ENCODE peak calls at places on chromosomes 16 and 17, in five cellular contexts. O is AG10803; Q is CD4-positive, alpha-beta T cell; E is HepG2; R is colonic mucosa. V is an unnamed sample.

GRCh38 chr17:75065562-75066151 is 18.6 kb downstream of the KCTD2 start:
- DNase-seq in R (no peak), O (peak), Q (no peak), E (no peak), V (no peak)

GRCh38 chr17:58541249-58541648 is 26.8 kb upstream of the MTMR4 start:
- DNase-seq in O (no peak), R (no peak), E (no peak), Q (no peak), V (no peak)

GRCh38 chr16:87295259-87295658 is 21.9 kb downstream of the C16orf95 start:
- DNase-seq in R (peak), E (peak), O (no peak), Q (no peak), V (no peak)

GRCh38 chr17:77240976-77241375 is 100.2 kb downstream of the SEC14L1 start:
- DNase-seq in Q (no peak), R (no peak), O (no peak), E (no peak), V (no peak)

GRCh38 chr17:29155235-29155965 is 24.8 kb downstream of the MYO18A start:
- DNase-seq in R (peak), Q (peak), E (peak), O (peak), V (no peak)

GRCh38 chr17:80175411-80175810 is 5.6 kb downstream of the CARD14 start:
- DNase-seq in E (no peak), O (peak), R (no peak), Q (no peak), V (no peak)

GRCh38 chr17:17382901-17383300 is 79.7 kb downstream of the NT5M start:
- DNase-seq in O (peak), R (no peak), E (no peak), Q (no peak), V (no peak)

GRCh38 chr17:55842405-55843158 is 91.7 kb downstream of the PCTP start:
- DNase-seq in O (peak), Q (no peak), E (no peak), R (no peak), V (no peak)

GRCh38 chr16:55534773-55535172 is 25.9 kb downstream of the LPCAT2 start:
- DNase-seq in E (no peak), R (no peak), O (no peak), Q (no peak), V (no peak)

GRCh38 chr16:27723711-27724490 is 174.0 kb downstream of the KATNIP start:
- DNase-seq in E (no peak), Q (no peak), R (peak), O (no peak), V (no peak)

GRCh38 chr17:18261146-18261515 is 669 bp downstream of the MIEF2 start:
- DNase-seq in O (peak), R (peak), E (peak), Q (no peak), V (peak)

GRCh38 chr17:55420776-55421178 is 858 bp downstream of the MMD start:
- DNase-seq in Q (peak), O (no peak), E (no peak), R (peak), V (peak)

GRCh38 chr17:72763981-72764380 is 328.5 kb downstream of the SLC39A11 start:
- DNase-seq in O (no peak), E (no peak), Q (no peak), R (no peak), V (no peak)

GRCh38 chr16:23640669-23640958 is 496 bp downstream of the PALB2 start:
- DNase-seq in E (no peak), R (peak), Q (no peak), O (peak), V (no peak)

GRCh38 chr17:63701477-63702222 is 1.7 kb upstream of the LIMD2 start:
- DNase-seq in O (no peak), R (no peak), Q (peak), E (no peak), V (peak)

GRCh38 chr16:59633996-59634579 is 900.0 kb upstream of the GOT2 start:
- DNase-seq in E (no peak), R (no peak), O (peak), Q (no peak), V (no peak)

GRCh38 chr16:13909872-13910303 is 10.1 kb upstream of the ERCC4 start:
- DNase-seq in E (peak), Q (no peak), R (no peak), O (peak), V (no peak)

GRCh38 chr17:82858376-82859126 is 18.7 kb upstream of the ZNF750 start:
- DNase-seq in Q (no peak), O (no peak), R (no peak), E (no peak), V (no peak)

GRCh38 chr16:21156767-21157467 is 1.6 kb upstream of the LDAF1 start:
- DNase-seq in E (peak), O (peak), Q (no peak), R (peak), V (no peak)

GRCh38 chr17:74145756-74146155 is 57.7 kb upstream of the RPL38 start:
- DNase-seq in Q (no peak), R (no peak), E (no peak), O (no peak), V (no peak)

GRCh38 chr16:70391881-70392481 is 45.3 kb downstream of the DDX19A start:
- DNase-seq in Q (no peak), O (peak), E (no peak), R (no peak), V (no peak)

GRCh38 chr16:61128545-61129323 is 907.5 kb downstream of the CDH8 start:
- DNase-seq in Q (no peak), O (no peak), R (no peak), E (no peak), V (no peak)

DNA sequence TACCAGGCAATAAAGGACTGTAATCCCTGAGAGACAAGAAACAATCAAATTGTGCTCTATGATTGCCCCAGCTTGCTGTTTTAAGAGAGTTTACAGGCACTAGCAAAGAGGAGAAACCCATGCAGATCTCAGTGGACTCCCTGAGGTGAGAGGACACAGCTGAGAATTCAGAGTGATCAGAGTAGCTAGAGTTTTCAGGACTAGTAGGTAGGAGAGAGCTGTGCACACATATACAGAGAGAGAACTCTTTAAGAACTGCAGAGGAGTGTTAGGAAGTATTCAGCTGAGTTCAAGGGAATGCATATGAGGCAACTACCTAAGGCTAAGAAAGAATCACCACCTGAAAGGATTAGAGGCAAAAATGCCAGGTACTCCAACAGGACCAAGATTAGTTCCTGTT is 904.8 kb downstream of the CDH8 start:
- DNase-seq in R (no peak), O (no peak), E (no peak), Q (no peak), V (no peak)
- TF ChIP-seq CTCF in R (no peak), O (no peak), E (no peak), Q (no peak), V (no peak)

DNA sequence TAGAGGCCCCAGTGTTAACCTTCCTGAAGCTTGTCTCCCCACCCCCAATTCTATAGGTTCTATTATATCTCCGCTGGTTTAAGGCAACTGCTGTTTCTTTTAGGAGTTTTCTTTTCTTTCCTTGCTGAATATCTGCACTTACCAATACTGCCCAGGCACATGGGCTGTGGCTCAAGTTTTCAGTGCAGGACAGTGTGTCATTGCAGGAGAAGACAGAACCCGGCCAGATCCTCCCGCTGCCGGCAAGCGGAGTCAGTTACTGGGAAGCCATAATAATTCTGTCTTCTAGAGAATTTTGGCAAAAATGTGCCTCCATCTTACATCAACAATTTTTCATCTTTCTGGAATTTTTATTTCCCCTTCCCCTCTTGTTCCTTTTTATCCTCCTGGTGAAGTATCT is 714.5 kb downstream of the WWOX start:
- DNase-seq in Q (no peak), R (no peak), E (no peak), O (no peak), V (no peak)
- TF ChIP-seq CTCF in Q (no peak), R (no peak), E (no peak), O (no peak), V (no peak)

GRCh38 chr16:89701425-89702406 is at the start of gene SPATA2L:
- DNase-seq in R (peak), E (peak), Q (peak), O (peak), V (peak)
- TF ChIP-seq CTCF in R (no peak), E (peak), Q (no peak), O (no peak), V (no peak)

GRCh38 chr16:2277466-2278271 is 9.7 kb upstream of the RNPS1 start:
- DNase-seq in E (no peak), Q (no peak), O (no peak), R (no peak), V (no peak)

GRCh38 chr16:2280461-2280860 is 12.5 kb upstream of the RNPS1 start:
- DNase-seq in Q (no peak), O (no peak), R (no peak), E (no peak), V (no peak)

GRCh38 chr16:2278956-2279800 is 11.3 kb upstream of the RNPS1 start:
- DNase-seq in Q (no peak), E (no peak), O (no peak), R (no peak), V (no peak)

GRCh38 chr16:2276501-2277195 is 8.7 kb upstream of the RNPS1 start:
- DNase-seq in E (no peak), Q (no peak), R (no peak), O (no peak), V (no peak)

GRCh38 chr16:2278272-2278608 is 10.3 kb upstream of the RNPS1 start:
- DNase-seq in Q (no peak), O (no peak), E (peak), R (no peak), V (no peak)
- TF ChIP-seq CTCF in Q (no peak), O (no peak), E (peak), R (no peak), V (no peak)

DNA sequence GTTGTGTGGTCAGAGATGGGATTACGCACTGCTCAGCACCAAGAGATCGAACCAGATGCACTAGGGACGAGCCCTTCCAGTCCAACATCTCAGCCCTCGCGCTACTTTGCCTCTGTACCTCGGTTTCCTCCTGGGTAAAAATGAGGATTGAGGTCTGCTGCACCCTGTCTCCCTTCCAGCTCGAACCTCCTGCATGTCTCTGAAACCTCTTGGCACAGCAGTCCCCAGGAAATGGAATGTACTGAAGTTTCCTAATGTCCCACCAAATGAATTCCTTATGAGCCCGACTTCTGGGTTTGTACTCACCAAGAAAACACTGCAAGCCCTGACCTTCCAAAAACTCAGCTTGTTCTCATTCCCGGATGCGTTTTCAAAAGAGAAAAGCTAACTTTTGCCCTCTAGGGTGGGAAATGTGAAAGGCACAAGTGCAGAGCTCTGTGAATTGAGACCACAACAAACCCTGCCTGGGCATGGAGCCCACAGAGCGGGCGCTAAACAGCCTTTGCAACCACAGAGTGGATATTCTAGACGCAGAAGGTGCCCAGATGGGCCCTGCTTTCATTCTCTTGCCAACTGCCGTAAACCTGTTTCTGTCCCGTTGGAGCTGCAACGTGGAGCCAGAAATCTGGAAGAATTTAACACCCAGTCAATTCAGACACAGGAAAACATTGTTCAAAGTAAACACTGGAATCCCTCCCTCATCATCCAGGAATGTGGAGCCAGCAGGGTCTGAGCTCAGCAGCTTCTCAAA is 10.3 kb downstream of the CDRT4 start:
- DNase-seq in Q (no peak), E (peak), O (peak), R (no peak), V (no peak)
- TF ChIP-seq CTCF in Q (no peak), E (no peak), O (peak), R (no peak), V (no peak)

GRCh38 chr16:85240982-85241924 is 129.0 kb upstream of the CIBAR2 start:
- DNase-seq in R (no peak), Q (no peak), E (no peak), O (no peak), V (no peak)
- TF ChIP-seq CTCF in R (no peak), Q (no peak), E (no peak), O (no peak), V (no peak)

GRCh38 chr16:30108059-30108855 is 5.1 kb downstream of the GDPD3 start:
- DNase-seq in O (no peak), R (no peak), E (no peak), Q (no peak), V (no peak)

GRCh38 chr16:30112197-30113030 is 923 bp downstream of the GDPD3 start:
- DNase-seq in O (peak), R (peak), E (peak), Q (peak), V (peak)

GRCh38 chr16:30113711-30114333 is 485 bp upstream of the GDPD3 start:
- DNase-seq in O (no peak), E (no peak), R (peak), Q (no peak), V (no peak)

GRCh38 chr16:30113031-30113710 is at the start of gene GDPD3:
- DNase-seq in R (peak), Q (no peak), E (peak), O (no peak), V (no peak)

GRCh38 chr16:30110661-30111060 is 2.7 kb downstream of the GDPD3 start:
- DNase-seq in Q (no peak), E (no peak), R (no peak), O (no peak), V (no peak)
- TF ChIP-seq CTCF in Q (no peak), E (no peak), R (no peak), O (no peak), V (no peak)

DNA sequence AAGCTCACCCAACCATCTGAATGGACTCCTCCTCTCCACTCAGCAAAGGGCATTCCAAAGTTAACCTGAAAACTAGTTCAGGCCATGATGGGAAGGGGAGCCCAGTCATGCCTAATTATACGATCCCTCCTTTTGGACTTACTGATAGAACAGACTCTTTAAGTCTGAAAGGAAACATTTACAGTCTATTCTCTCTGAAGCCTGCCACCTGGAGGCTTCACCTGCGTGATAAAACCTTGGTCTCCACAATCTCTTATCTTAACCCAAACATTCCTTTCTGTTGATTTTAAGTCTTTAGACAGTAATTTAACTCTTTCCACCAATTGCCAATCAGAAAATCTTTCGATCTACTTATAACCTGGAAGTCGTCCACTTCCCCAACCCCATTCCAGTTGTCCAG is 9.0 kb upstream of the MPP2 start:
- DNase-seq in E (no peak), R (no peak), O (no peak), Q (no peak), V (no peak)
- TF ChIP-seq CTCF in E (no peak), R (no peak), O (no peak), Q (no peak), V (no peak)